ENCODE peak calls at places on chromosomes 2 and 18, in four cellular contexts. B is SK-N-SH, Z is astrocyte, U is hepatocyte. E is an unnamed sample.

GRCh38 chr2:240590681-240591111 is 4.2 kb downstream of the CAPN10 start:
- DNase-seq in U (no peak), B (no peak), Z (no peak), E (peak)

GRCh38 chr2:172305066-172305465 is 122.3 kb upstream of the ITGA6 start:
- DNase-seq in U (no peak), Z (no peak), B (no peak), E (no peak)

GRCh38 chr2:102615620-102616436 is 3.5 kb upstream of the SLC9A2 start:
- DNase-seq in B (peak), U (peak), Z (peak), E (peak)

GRCh38 chr2:237374284-237375060 is 39.5 kb downstream of the COL6A3 start:
- DNase-seq in B (no peak), Z (no peak), U (no peak), E (no peak)

GRCh38 chr18:62877448-62878221 is 162.3 kb downstream of the PHLPP1 start:
- DNase-seq in Z (peak), U (peak), B (no peak), E (peak)

GRCh38 chr18:34837769-34838194 is 127.7 kb downstream of the DTNA start:
- DNase-seq in Z (peak), B (no peak), U (no peak), E (no peak)

GRCh38 chr18:79484661-79485621 is 89.2 kb downstream of the NFATC1 start:
- DNase-seq in Z (peak), B (no peak), U (peak), E (peak)

GRCh38 chr2:8310557-8311455 is 371.1 kb upstream of the ID2 start:
- DNase-seq in B (no peak), Z (no peak), U (no peak), E (no peak)

GRCh38 chr18:62802523-62802922 is 87.2 kb downstream of the PHLPP1 start:
- DNase-seq in U (no peak), Z (no peak), B (no peak), E (no peak)

GRCh38 chr2:152348388-152348787 is 13.4 kb downstream of the FMNL2 start:
- DNase-seq in Z (peak), B (no peak), U (no peak), E (no peak)
- H3K4me2 ChIP-seq in Z (no peak), B (no peak), U (no peak), E (no peak)

GRCh38 chr18:72819050-72819449 is 48.7 kb downstream of the NETO1 start:
- DNase-seq in U (no peak), B (no peak), Z (no peak), E (no peak)
- H3K4me3 ChIP-seq in U (no peak), B (no peak), Z (no peak), E (no peak)

DNA sequence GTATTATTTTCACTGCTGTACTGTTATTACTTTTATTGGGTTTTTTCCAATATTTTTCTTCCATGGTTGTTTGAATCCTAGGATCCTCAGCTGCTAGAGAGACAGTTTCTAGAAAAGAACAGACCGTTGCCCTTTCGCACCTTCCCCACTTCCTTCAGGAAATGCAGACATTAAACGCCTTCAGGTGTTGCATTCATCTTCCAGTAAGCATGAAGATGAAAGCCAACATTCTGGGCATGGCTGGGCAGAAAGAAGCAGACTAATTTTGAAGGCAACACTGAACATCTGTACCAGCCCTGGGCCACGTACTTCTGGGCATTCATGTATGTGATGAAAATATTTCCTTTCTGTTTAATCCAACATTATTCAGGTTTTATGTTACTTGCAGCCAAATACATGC is 51.0 kb downstream of the AKAIN1 start:
- DNase-seq in Z (no peak), U (no peak), B (no peak), E (no peak)
- TF ChIP-seq CTCF in Z (no peak), U (no peak), B (no peak), E (no peak)

DNA sequence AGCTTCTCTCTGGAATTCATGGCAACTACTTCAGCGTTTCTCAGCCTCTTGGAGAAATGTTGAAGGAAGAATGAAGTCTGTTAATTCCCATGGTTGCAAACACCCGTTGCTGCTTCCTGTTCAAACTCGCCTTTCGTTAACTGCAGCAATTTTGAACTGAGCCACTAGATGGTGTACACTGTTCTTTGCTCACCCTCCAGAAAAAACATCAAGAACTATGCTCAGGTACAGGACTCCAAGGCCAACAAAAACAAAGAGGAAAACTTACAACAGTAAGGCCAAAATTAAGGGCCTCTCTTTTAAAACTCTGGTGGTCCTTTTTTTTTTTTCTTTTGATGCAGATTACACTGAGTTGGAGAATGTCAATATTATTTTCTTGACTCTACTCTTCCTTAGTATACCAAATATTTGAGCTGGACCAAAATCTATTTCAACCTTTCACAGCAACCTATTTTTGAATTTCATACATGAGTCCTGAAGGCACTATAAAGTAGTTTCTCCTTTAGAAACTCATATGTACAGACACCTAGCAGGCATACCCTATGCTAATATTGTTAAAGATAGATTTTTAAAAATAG is 58.2 kb downstream of the KLHL14 start:
- DNase-seq in Z (peak), U (peak), B (peak), E (no peak)
- H3K4me2 ChIP-seq in Z (no peak), U (no peak), B (no peak), E (no peak)

GRCh38 chr2:110732422-110733413 is at the start of gene ACOXL:
- DNase-seq in U (peak), Z (no peak), B (peak), E (peak)
- H3K4me3 ChIP-seq in U (peak), Z (no peak), B (peak), E (no peak)

GRCh38 chr18:51852661-51853060 is 487.3 kb upstream of the DCC start:
- DNase-seq in U (no peak), Z (no peak), B (no peak), E (no peak)
- TF ChIP-seq CTCF in U (no peak), Z (no peak), B (no peak), E (no peak)

DNA sequence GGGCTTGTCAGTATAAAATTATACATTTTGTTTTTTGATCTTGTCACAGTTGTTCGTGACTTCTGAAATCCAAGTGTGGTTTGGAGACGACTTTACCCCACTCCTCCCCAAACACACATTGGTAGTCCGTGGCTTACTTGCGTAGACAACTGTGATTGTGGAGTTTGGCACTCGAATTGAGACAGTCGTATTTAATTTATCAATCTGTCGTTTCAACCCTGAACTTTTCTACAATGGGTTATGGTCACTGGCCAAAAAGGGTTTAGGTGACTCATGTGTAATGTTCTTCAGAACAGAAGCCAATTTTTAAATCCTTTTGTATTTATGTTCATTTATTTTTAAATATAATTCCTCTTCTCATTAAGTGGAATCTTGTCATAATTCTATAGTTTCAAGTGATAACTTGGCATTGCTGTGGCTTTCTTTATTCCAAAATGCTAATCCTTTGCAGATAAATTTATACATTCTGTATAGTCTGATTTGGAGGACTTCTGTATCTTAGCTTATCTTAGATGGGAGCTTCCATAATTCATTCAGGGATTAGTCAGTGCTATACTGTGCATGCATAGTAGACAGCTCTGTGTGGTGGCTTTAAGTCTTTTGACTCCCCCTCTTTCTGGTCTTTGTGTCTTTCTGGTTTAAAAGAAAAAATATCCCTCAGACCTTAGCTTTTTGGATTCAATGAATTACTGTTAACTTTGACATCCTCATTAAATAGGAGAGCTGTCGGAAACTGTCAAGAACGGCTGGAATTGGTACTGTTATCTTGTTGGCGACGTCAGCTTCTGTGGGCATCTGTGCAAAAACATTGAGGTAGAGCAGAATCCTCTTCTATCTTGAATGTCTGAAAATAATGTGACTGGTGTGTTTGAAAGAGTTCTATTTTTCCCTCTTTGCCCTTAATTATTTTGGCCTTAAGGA is 130.2 kb downstream of the SPTBN1 start:
- DNase-seq in U (no peak), B (no peak), Z (peak), E (peak)
- H3K4me2 ChIP-seq in U (no peak), B (no peak), Z (peak), E (peak)

DNA sequence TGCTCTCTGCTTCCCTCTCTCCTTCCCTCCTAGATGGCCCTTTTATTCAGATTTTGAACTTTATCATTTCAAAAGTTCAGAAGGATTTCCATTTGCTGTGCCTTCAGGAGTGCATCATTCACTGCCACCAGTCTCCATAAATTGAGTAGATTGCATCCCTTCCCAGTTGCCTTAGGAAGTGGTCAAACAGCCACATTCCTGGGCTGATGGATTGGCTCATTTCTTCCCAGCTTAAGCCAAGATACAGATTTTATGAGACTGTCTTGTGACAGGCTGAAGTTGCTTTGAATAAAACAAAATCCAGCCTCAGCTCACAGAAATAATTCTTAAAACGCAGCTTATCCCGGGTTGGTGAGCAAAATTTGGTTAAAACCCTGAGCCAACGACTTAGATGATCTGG is 9.8 kb downstream of the NRP2 start:
- DNase-seq in Z (peak), B (no peak), U (no peak), E (no peak)
- H3K4me3 ChIP-seq in Z (no peak), B (no peak), U (no peak), E (no peak)